ENCODE peak calls at places on chromosome 9, in five cellular contexts. E is T-helper 2 cell; A is NCI-H1092 treated with DMSO at 0.1 percent for 48 hours; M is stimulated activated CD4-positive, alpha-beta T cell treated with anti-CD3 and anti-CD28 coated beads, Interleukin-4, amount 100 ng/mL, for 4 hours; J is breast epithelium. V is an unnamed sample.

GRCh38 chr9:128211551-128212281 is 8.5 kb downstream of the DNM1 start:
- DNase-seq in E (no peak), M (no peak), J (no peak), A (no peak), V (peak; percentile 75)

GRCh38 chr9:86730165-86730928 is 217.0 kb downstream of the GAS1 start:
- DNase-seq in M (no peak), E (no peak), J (no peak), A (no peak), V (no peak)

GRCh38 chr9:101028346-101029299 is at the start of gene PLPPR1:
- DNase-seq in M (no peak), E (no peak), J (peak; percentile 56), A (peak; percentile 93), V (peak; percentile 53)

GRCh38 chr9:111481885-111482636 is 2.1 kb downstream of the ECPAS start:
- DNase-seq in A (peak; percentile 60), J (no peak), M (no peak), E (no peak), V (peak; percentile 27)

GRCh38 chr9:110142868-110143866 is 64.8 kb downstream of the C9orf152 start:
- DNase-seq in A (no peak), E (no peak), M (no peak), J (no peak), V (no peak)

GRCh38 chr9:98357921-98358535 is 102.6 kb upstream of the TBC1D2 start:
- DNase-seq in E (no peak), M (no peak), A (no peak), J (no peak), V (no peak)

GRCh38 chr9:132201139-132201538 is 39.3 kb downstream of the NTNG2 start:
- DNase-seq in A (peak; percentile 94), E (no peak), J (no peak), M (no peak), V (no peak)

GRCh38 chr9:128637656-128638055 is 19.0 kb downstream of the DYNC2I2 start:
- DNase-seq in E (no peak), J (no peak), A (peak; percentile 41), M (no peak), V (no peak)

GRCh38 chr9:5185220-5185840 is at the start of gene INSL6:
- DNase-seq in J (no peak), E (no peak), A (no peak), M (no peak), V (no peak)

GRCh38 chr9:114318416-114318815 is 4.5 kb upstream of the ORM1 start:
- DNase-seq in A (no peak), J (no peak), E (no peak), M (no peak), V (no peak)

GRCh38 chr9:19925674-19926503 is 137.1 kb upstream of the SLC24A2 start:
- DNase-seq in A (peak; percentile 92), E (peak; percentile 60), M (peak; percentile 59), J (peak; percentile 61), V (peak; percentile 70)

GRCh38 chr9:72476617-72477375 is 44.6 kb upstream of the TMC1 start:
- DNase-seq in A (no peak), E (peak; percentile 14), J (no peak), M (peak; percentile 32), V (peak; percentile 64)

GRCh38 chr9:124707667-124708066 is 63.4 kb downstream of the NR6A1 start:
- DNase-seq in M (no peak), E (no peak), A (no peak), J (no peak), V (no peak)

GRCh38 chr9:138042640-138043039 is 165.1 kb downstream of the CACNA1B start:
- DNase-seq in E (no peak), A (no peak), M (no peak), J (no peak), V (no peak)

GRCh38 chr9:108156270-108156998 is 666.9 kb upstream of the KLF4 start:
- DNase-seq in J (no peak), A (no peak), E (no peak), M (no peak), V (peak; percentile 32)

GRCh38 chr9:93123561-93124283 is 10.3 kb downstream of the NINJ1 start:
- DNase-seq in A (no peak), J (peak; percentile 42), M (no peak), E (no peak), V (no peak)

GRCh38 chr9:15606667-15607472 is 54.0 kb downstream of the CCDC171 start:
- DNase-seq in E (no peak), M (no peak), A (peak; percentile 68), J (no peak), V (peak; percentile 21)

GRCh38 chr9:36995927-36996471 is 38.1 kb downstream of the PAX5 start:
- DNase-seq in A (peak; percentile 44), E (peak; percentile 35), M (peak; percentile 64), J (no peak), V (peak; percentile 68)